ENCODE peak calls at places on chromosomes 7 and 10, in six cellular contexts. Q is mesenchymal stem cell, J is IMR-90, Y is H1, V is neuronal stem cell, G is H9. H is an unnamed sample. For H3K79me1, the result is how much of the 10 kb centered on the place peaks cover.

GRCh38 chr10:62614389-62615157 is 189.9 kb upstream of the ADO start:
- DNase-seq in Y (no peak), J (peak), Q (peak), V (no peak), G (no peak), H (no peak)

GRCh38 chr7:105439174-105439893 is 50.6 kb upstream of the SRPK2 start:
- DNase-seq in Q (peak), G (no peak), Y (no peak), V (no peak), J (peak), H (peak)

GRCh38 chr10:123518765-123519164 is 147.4 kb upstream of the GPR26 start:
- DNase-seq in Q (no peak), Y (no peak), G (no peak), V (no peak), J (no peak), H (no peak)

GRCh38 chr10:119608316-119609155 is 11.8 kb upstream of the TIAL1 start:
- DNase-seq in J (peak), Q (peak), V (no peak), Y (no peak), G (peak), H (peak)

GRCh38 chr7:47291461-47292051 is 290.4 kb downstream of the TNS3 start:
- DNase-seq in G (no peak), Q (peak), Y (no peak), J (peak), V (no peak), H (no peak)

GRCh38 chr7:94183289-94183749 is 179.2 kb upstream of the BET1 start:
- DNase-seq in Y (peak), V (peak), J (peak), G (no peak), Q (peak), H (peak)

GRCh38 chr10:49055231-49055850 is 60.0 kb downstream of the VSTM4 start:
- DNase-seq in Y (no peak), J (no peak), Q (no peak), V (no peak), G (no peak), H (no peak)

GRCh38 chr10:23525406-23525805 is 86.5 kb downstream of the OTUD1 start:
- DNase-seq in J (peak), V (no peak), G (no peak), Y (no peak), Q (peak), H (peak)

GRCh38 chr10:112389147-112389822 is 15.4 kb downstream of the ACSL5 start:
- DNase-seq in Y (no peak), J (peak), G (peak), Q (peak), V (no peak), H (peak)

GRCh38 chr7:93574646-93575554 is at the start of gene CALCR:
- DNase-seq in G (peak), V (peak), Q (no peak), Y (no peak), J (no peak), H (no peak)

GRCh38 chr7:22109761-22110160 is 164.1 kb upstream of the CDCA7L start:
- DNase-seq in V (no peak), G (peak), J (peak), Y (no peak), Q (peak), H (peak)

GRCh38 chr7:144437370-144438191 is 34.1 kb upstream of the NOBOX start:
- DNase-seq in J (peak), V (peak), Q (peak), Y (peak), G (peak), H (peak)

GRCh38 chr7:106217089-106217542 is 67.7 kb downstream of the NAMPT start:
- DNase-seq in Y (no peak), V (no peak), Q (peak), J (peak), G (no peak), H (no peak)

GRCh38 chr7:39683216-39683845 is 60.0 kb downstream of the RALA start:
- DNase-seq in Y (no peak), V (no peak), Q (peak), G (no peak), J (peak), H (no peak)

GRCh38 chr10:131247873-131248272 is 63.6 kb downstream of the TCERG1L start:
- DNase-seq in V (no peak), J (no peak), Q (no peak), Y (no peak), G (no peak), H (no peak)

GRCh38 chr7:120987683-120988590 is 574 bp upstream of the CPED1 start:
- DNase-seq in J (peak), V (peak), G (peak), Y (peak), Q (peak), H (peak)

GRCh38 chr10:87685832-87686589 is 26.3 kb downstream of the PAPSS2 start:
- DNase-seq in V (no peak), Y (no peak), G (no peak), Q (no peak), J (no peak), H (no peak)

GRCh38 chr10:43683451-43684197 is 34.9 kb upstream of the ZNF32 start:
- DNase-seq in G (peak), V (no peak), Q (peak), Y (no peak), J (peak), H (no peak)

GRCh38 chr7:17108049-17108584 is 190.3 kb upstream of the AHR start:
- DNase-seq in V (no peak), G (no peak), J (no peak), Y (no peak), Q (no peak), H (no peak)

GRCh38 chr10:94678475-94678874 is 5.1 kb upstream of the CYP2C18 start:
- DNase-seq in J (no peak), Q (no peak), V (no peak), G (no peak), Y (no peak), H (no peak)

GRCh38 chr7:111049971-111050680 is 40.8 kb upstream of the LRRN3 start:
- DNase-seq in V (no peak), Q (no peak), Y (no peak), J (no peak), G (no peak), H (no peak)

GRCh38 chr10:16832351-16833080 is 15.3 kb upstream of the RSU1 start:
- DNase-seq in Y (no peak), V (no peak), J (peak), G (no peak), Q (peak), H (no peak)

GRCh38 chr10:61617180-61617579 is 45.5 kb upstream of the CABCOCO1 start:
- DNase-seq in Q (no peak), G (no peak), V (no peak), J (no peak), Y (no peak), H (no peak)

GRCh38 chr10:108411181-108411580 is 1246.7 kb upstream of the SORCS1 start:
- DNase-seq in V (no peak), G (no peak), Q (no peak), Y (no peak), J (no peak), H (no peak)

GRCh38 chr10:79424221-79425073 is 21.0 kb downstream of the ZCCHC24 start:
- DNase-seq in Y (no peak), J (peak), G (no peak), V (no peak), Q (no peak), H (no peak)

GRCh38 chr10:35780970-35781642 is 139.0 kb upstream of the FZD8 start:
- DNase-seq in G (no peak), J (no peak), V (no peak), Y (no peak), Q (no peak), H (peak)

GRCh38 chr7:98330926-98331529 is 49.5 kb downstream of the BRI3 start:
- DNase-seq in J (no peak), G (no peak), Q (no peak), V (no peak), Y (no peak), H (no peak)

GRCh38 chr10:13162013-13162364 is 631 bp downstream of the MCM10 start:
- DNase-seq in Y (no peak), J (no peak), V (peak), Q (peak), G (no peak), H (peak)

GRCh38 chr10:102799691-102800435 is 37.4 kb downstream of the CYP17A1 start:
- DNase-seq in J (no peak), Y (no peak), G (no peak), V (no peak), Q (no peak), H (no peak)

GRCh38 chr10:115936926-115937755 is 335.9 kb downstream of the GFRA1 start:
- DNase-seq in G (no peak), Q (peak), V (no peak), J (peak), Y (no peak), H (no peak)

DNA sequence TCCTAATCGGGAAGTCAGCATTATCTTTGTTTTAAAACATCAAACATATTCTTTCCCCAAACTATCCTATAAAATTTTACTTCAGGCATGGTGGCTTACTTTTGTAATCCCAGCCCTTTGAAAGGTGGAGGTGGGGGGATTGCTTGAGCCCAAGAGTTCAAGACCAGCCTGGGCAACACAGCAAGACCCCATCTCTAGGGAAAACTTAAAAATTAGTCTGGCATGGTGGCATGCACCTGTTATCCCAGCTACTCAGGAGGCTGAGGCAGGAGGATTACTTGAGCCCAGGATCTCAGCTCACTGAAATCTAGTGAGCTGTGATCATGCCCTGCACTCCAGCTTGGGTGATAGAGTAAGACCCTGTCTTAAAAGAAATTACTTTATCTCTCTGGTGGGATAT is 4.9 kb downstream of the CLDN12 start:
- DNase-seq in J (no peak), V (no peak), G (no peak), Q (no peak), Y (no peak), H (no peak)
- H3K79me1 ChIP-seq in J (under half), V (under half), G (under half), Q (under half), Y (under half), H (under half)

GRCh38 chr10:34377833-34378232 is 437.3 kb downstream of the PARD3 start:
- DNase-seq in G (no peak), J (no peak), Q (no peak), Y (peak), V (no peak), H (no peak)
- H2BK5ac ChIP-seq in G (no peak), J (no peak), Q (no peak), Y (no peak), V (no peak), H (no peak)

GRCh38 chr10:129063877-129064276 is 403.2 kb upstream of the MGMT start:
- DNase-seq in Y (no peak), J (no peak), G (no peak), Q (no peak), V (no peak), H (no peak)
- H3K14ac ChIP-seq in Y (no peak), J (no peak), G (no peak), Q (no peak), V (no peak), H (no peak)

DNA sequence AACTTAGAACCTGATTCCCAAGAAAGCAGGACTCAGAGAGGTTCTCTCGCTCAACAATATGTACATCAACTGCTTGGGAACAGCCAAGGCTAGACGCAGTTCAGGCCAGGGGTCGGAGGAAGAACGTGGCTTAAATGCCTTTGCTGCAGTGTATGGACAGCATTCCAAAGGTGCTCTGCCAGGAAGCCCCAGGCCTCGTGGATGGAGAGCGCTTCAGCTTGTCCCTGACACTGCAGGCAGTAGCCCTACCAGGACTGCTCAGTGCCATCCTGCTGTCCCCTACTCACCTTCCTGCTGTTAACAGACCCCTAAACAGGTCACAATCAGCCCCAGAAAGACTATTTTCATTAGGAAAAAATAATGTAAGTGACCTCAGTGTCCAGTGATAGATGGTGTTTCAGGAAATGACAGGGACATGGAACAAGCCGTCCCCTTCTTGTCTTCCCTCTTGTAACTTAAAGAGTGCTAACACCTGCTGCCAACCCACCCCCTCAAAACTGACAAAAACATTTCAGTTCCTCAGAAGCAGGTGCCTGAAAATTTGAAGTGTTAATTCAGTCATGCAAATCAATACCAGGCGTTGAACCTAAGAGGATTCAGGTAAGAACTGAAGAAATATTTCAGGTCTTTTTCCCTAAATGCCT is 16.5 kb downstream of the CREB3L2 start:
- DNase-seq in G (no peak), J (peak), V (no peak), Y (no peak), Q (no peak), H (peak)
- H3K79me1 ChIP-seq in G (under half), J (under half), V (under half), Y (under half), Q (under half), H (under half)

GRCh38 chr7:69656890-69657289 is 58.6 kb downstream of the AUTS2 start:
- DNase-seq in Q (peak), V (no peak), Y (no peak), J (no peak), G (no peak), H (peak)
- H2BK5ac ChIP-seq in Q (no peak), V (no peak), Y (no peak), J (no peak), G (no peak), H (no peak)

H was measured in trophoblast cell.